ENCODE peak calls at places on chromosomes 11 and 22, in seven cellular contexts. One of them, this sample, is unnamed.

GRCh38 chr11:47558695-47559094 is 5.8 kb upstream of the CELF1 start:
- DNase-seq in IMR-90: no peak
- DNase-seq in body of pancreas: no peak
- DNase-seq in Peyer's patch: no peak
- DNase-seq in suprapubic skin: no peak
- DNase-seq in breast epithelium: no peak
- DNase-seq in HCT116: no peak
- DNase-seq in this sample: no peak

GRCh38 chr11:125429174-125429707 is 66.8 kb downstream of the FEZ1 start:
- DNase-seq in IMR-90: peak
- DNase-seq in body of pancreas: peak
- DNase-seq in Peyer's patch: no peak
- DNase-seq in suprapubic skin: no peak
- DNase-seq in breast epithelium: no peak
- DNase-seq in HCT116: peak
- DNase-seq in this sample: peak

GRCh38 chr22:35966314-35967045 is 62.1 kb downstream of the RBFOX2 start:
- DNase-seq in IMR-90: peak
- DNase-seq in body of pancreas: no peak
- DNase-seq in Peyer's patch: no peak
- DNase-seq in suprapubic skin: no peak
- DNase-seq in breast epithelium: no peak
- DNase-seq in HCT116: no peak
- DNase-seq in this sample: no peak

GRCh38 chr11:131749100-131749499 is 378.7 kb downstream of the NTM start:
- DNase-seq in IMR-90: peak
- DNase-seq in body of pancreas: no peak
- DNase-seq in Peyer's patch: no peak
- DNase-seq in suprapubic skin: no peak
- DNase-seq in breast epithelium: no peak
- DNase-seq in HCT116: no peak
- DNase-seq in this sample: no peak

GRCh38 chr11:87819141-87819540 is 356.1 kb downstream of the RAB38 start:
- DNase-seq in IMR-90: no peak
- DNase-seq in body of pancreas: no peak
- DNase-seq in Peyer's patch: no peak
- DNase-seq in suprapubic skin: no peak
- DNase-seq in breast epithelium: no peak
- DNase-seq in HCT116: no peak
- DNase-seq in this sample: no peak

GRCh38 chr11:128187829-128188228 is 399.5 kb downstream of the ETS1 start:
- DNase-seq in IMR-90: peak
- DNase-seq in body of pancreas: no peak
- DNase-seq in Peyer's patch: no peak
- DNase-seq in suprapubic skin: no peak
- DNase-seq in breast epithelium: no peak
- DNase-seq in HCT116: no peak
- DNase-seq in this sample: no peak

GRCh38 chr11:80621871-80622270 is 1181.0 kb upstream of the TENM4 start:
- DNase-seq in IMR-90: no peak
- DNase-seq in body of pancreas: no peak
- DNase-seq in Peyer's patch: no peak
- DNase-seq in suprapubic skin: no peak
- DNase-seq in breast epithelium: no peak
- DNase-seq in HCT116: no peak
- DNase-seq in this sample: no peak

GRCh38 chr11:9922806-9923205 is 258.9 kb downstream of the SWAP70 start:
- DNase-seq in IMR-90: no peak
- DNase-seq in body of pancreas: no peak
- DNase-seq in Peyer's patch: no peak
- DNase-seq in suprapubic skin: no peak
- DNase-seq in breast epithelium: no peak
- DNase-seq in HCT116: no peak
- DNase-seq in this sample: no peak

GRCh38 chr11:72583616-72584292 is 90.5 kb downstream of the PDE2A start:
- DNase-seq in IMR-90: no peak
- DNase-seq in body of pancreas: peak
- DNase-seq in Peyer's patch: no peak
- DNase-seq in suprapubic skin: peak
- DNase-seq in breast epithelium: no peak
- DNase-seq in HCT116: no peak
- DNase-seq in this sample: no peak

GRCh38 chr22:38017272-38017920 is 33.0 kb upstream of the SOX10 start:
- DNase-seq in IMR-90: peak
- DNase-seq in body of pancreas: peak
- DNase-seq in Peyer's patch: peak
- DNase-seq in suprapubic skin: peak
- DNase-seq in breast epithelium: peak
- DNase-seq in HCT116: no peak
- DNase-seq in this sample: peak

GRCh38 chr11:64331569-64332371 is 8.2 kb upstream of the CCDC88B start:
- DNase-seq in IMR-90: peak
- DNase-seq in body of pancreas: peak
- DNase-seq in Peyer's patch: peak
- DNase-seq in suprapubic skin: no peak
- DNase-seq in breast epithelium: no peak
- DNase-seq in HCT116: peak
- DNase-seq in this sample: peak

GRCh38 chr11:85826096-85826855 is 15.3 kb upstream of the SYTL2 start:
- DNase-seq in IMR-90: peak
- DNase-seq in body of pancreas: no peak
- DNase-seq in Peyer's patch: no peak
- DNase-seq in suprapubic skin: no peak
- DNase-seq in breast epithelium: no peak
- DNase-seq in HCT116: no peak
- DNase-seq in this sample: no peak

GRCh38 chr11:19474954-19475811 is 234.4 kb upstream of the E2F8 start:
- DNase-seq in IMR-90: no peak
- DNase-seq in body of pancreas: no peak
- DNase-seq in Peyer's patch: no peak
- DNase-seq in suprapubic skin: no peak
- DNase-seq in breast epithelium: no peak
- DNase-seq in HCT116: no peak
- DNase-seq in this sample: no peak

GRCh38 chr11:100190395-100190794 is 496.7 kb upstream of the ARHGAP42 start:
- DNase-seq in IMR-90: no peak
- DNase-seq in body of pancreas: no peak
- DNase-seq in Peyer's patch: no peak
- DNase-seq in suprapubic skin: no peak
- DNase-seq in breast epithelium: no peak
- DNase-seq in HCT116: no peak
- DNase-seq in this sample: no peak

GRCh38 chr22:37175414-37176144 is 12.5 kb downstream of the C1QTNF6 start:
- DNase-seq in IMR-90: no peak
- DNase-seq in body of pancreas: peak
- DNase-seq in Peyer's patch: no peak
- DNase-seq in suprapubic skin: peak
- DNase-seq in breast epithelium: peak
- DNase-seq in HCT116: no peak
- DNase-seq in this sample: no peak

GRCh38 chr11:36409152-36409713 is 100.8 kb downstream of the TRAF6 start:
- DNase-seq in IMR-90: peak
- DNase-seq in body of pancreas: no peak
- DNase-seq in Peyer's patch: no peak
- DNase-seq in suprapubic skin: no peak
- DNase-seq in breast epithelium: no peak
- DNase-seq in HCT116: no peak
- DNase-seq in this sample: no peak

GRCh38 chr11:133302056-133302455 is 230.2 kb downstream of the OPCML start:
- DNase-seq in IMR-90: no peak
- DNase-seq in body of pancreas: no peak
- DNase-seq in Peyer's patch: no peak
- DNase-seq in suprapubic skin: no peak
- DNase-seq in breast epithelium: no peak
- DNase-seq in HCT116: no peak
- DNase-seq in this sample: no peak

GRCh38 chr11:113249491-113249763 is 65.0 kb upstream of the TTC12 start:
- DNase-seq in IMR-90: no peak
- DNase-seq in body of pancreas: no peak
- DNase-seq in Peyer's patch: no peak
- DNase-seq in suprapubic skin: no peak
- DNase-seq in breast epithelium: no peak
- DNase-seq in HCT116: no peak
- DNase-seq in this sample: no peak

GRCh38 chr11:11481371-11481770 is 128.3 kb upstream of the CSNK2A3 start:
- DNase-seq in IMR-90: no peak
- DNase-seq in body of pancreas: no peak
- DNase-seq in Peyer's patch: no peak
- DNase-seq in suprapubic skin: no peak
- DNase-seq in breast epithelium: no peak
- DNase-seq in HCT116: no peak
- DNase-seq in this sample: no peak

GRCh38 chr11:81915045-81915444 is 818.6 kb downstream of the FAM181B start:
- DNase-seq in IMR-90: no peak
- DNase-seq in body of pancreas: no peak
- DNase-seq in Peyer's patch: no peak
- DNase-seq in suprapubic skin: no peak
- DNase-seq in breast epithelium: no peak
- DNase-seq in HCT116: no peak
- DNase-seq in this sample: no peak

GRCh38 chr11:2699531-2700414 is at the start of gene KCNQ1OT1:
- DNase-seq in IMR-90: peak
- DNase-seq in body of pancreas: peak
- DNase-seq in Peyer's patch: peak
- DNase-seq in suprapubic skin: peak
- DNase-seq in breast epithelium: peak
- DNase-seq in HCT116: peak
- DNase-seq in this sample: peak

GRCh38 chr11:2700415-2701211 is 819 bp upstream of the KCNQ1OT1 start:
- DNase-seq in IMR-90: no peak
- DNase-seq in body of pancreas: peak
- DNase-seq in Peyer's patch: peak
- DNase-seq in suprapubic skin: peak
- DNase-seq in breast epithelium: peak
- DNase-seq in HCT116: no peak
- DNase-seq in this sample: peak

GRCh38 chr11:2701898-2702434 is 2.2 kb upstream of the KCNQ1OT1 start:
- DNase-seq in IMR-90: no peak
- DNase-seq in body of pancreas: no peak
- DNase-seq in Peyer's patch: no peak
- DNase-seq in suprapubic skin: peak
- DNase-seq in breast epithelium: peak
- DNase-seq in HCT116: no peak
- DNase-seq in this sample: no peak

GRCh38 chr11:2702771-2703486 is 3.1 kb upstream of the KCNQ1OT1 start:
- DNase-seq in IMR-90: no peak
- DNase-seq in body of pancreas: no peak
- DNase-seq in Peyer's patch: no peak
- DNase-seq in suprapubic skin: peak
- DNase-seq in breast epithelium: no peak
- DNase-seq in HCT116: no peak
- DNase-seq in this sample: no peak

DNA sequence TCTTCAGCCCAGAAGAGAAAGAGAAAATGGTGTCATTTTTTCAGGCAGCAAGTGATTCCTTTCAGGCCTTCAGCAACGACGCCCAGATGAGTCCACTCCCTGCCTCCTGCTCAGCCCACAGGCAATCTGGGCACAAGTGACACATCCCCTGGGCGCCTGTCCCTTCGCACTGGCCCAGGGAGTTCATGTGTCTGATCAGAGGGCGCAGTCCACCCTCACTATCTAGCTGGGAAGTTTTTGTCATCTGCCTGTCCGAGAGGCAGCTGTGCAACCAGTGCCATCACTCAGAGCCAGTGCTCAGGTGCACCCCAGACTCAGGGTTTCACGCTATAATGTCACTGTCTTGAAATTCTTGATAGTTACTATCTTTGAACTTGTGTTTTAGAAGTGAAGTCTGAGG is 1.4 kb upstream of the KCNQ1OT1 start:
- DNase-seq in IMR-90: no peak
- DNase-seq in body of pancreas: no peak
- DNase-seq in Peyer's patch: no peak
- DNase-seq in suprapubic skin: peak
- DNase-seq in breast epithelium: no peak
- DNase-seq in HCT116: no peak
- DNase-seq in this sample: no peak
- TF ChIP-seq POLR2A in IMR-90: no peak
- TF ChIP-seq POLR2A in body of pancreas: no peak
- TF ChIP-seq POLR2A in Peyer's patch: peak
- TF ChIP-seq POLR2A in suprapubic skin: no peak
- TF ChIP-seq POLR2A in breast epithelium: no peak
- TF ChIP-seq POLR2A in HCT116: no peak
- TF ChIP-seq POLR2A in this sample: no peak

GRCh38 chr11:65445604-65446445 is 23.2 kb downstream of the NEAT1 start:
- DNase-seq in IMR-90: peak
- DNase-seq in body of pancreas: peak
- DNase-seq in Peyer's patch: peak
- DNase-seq in suprapubic skin: peak
- DNase-seq in breast epithelium: no peak
- DNase-seq in HCT116: no peak
- DNase-seq in this sample: no peak
- TF ChIP-seq POLR2A in IMR-90: peak
- TF ChIP-seq POLR2A in body of pancreas: no peak
- TF ChIP-seq POLR2A in Peyer's patch: no peak
- TF ChIP-seq POLR2A in suprapubic skin: no peak
- TF ChIP-seq POLR2A in breast epithelium: no peak
- TF ChIP-seq POLR2A in HCT116: no peak
- TF ChIP-seq POLR2A in this sample: no peak

DNA sequence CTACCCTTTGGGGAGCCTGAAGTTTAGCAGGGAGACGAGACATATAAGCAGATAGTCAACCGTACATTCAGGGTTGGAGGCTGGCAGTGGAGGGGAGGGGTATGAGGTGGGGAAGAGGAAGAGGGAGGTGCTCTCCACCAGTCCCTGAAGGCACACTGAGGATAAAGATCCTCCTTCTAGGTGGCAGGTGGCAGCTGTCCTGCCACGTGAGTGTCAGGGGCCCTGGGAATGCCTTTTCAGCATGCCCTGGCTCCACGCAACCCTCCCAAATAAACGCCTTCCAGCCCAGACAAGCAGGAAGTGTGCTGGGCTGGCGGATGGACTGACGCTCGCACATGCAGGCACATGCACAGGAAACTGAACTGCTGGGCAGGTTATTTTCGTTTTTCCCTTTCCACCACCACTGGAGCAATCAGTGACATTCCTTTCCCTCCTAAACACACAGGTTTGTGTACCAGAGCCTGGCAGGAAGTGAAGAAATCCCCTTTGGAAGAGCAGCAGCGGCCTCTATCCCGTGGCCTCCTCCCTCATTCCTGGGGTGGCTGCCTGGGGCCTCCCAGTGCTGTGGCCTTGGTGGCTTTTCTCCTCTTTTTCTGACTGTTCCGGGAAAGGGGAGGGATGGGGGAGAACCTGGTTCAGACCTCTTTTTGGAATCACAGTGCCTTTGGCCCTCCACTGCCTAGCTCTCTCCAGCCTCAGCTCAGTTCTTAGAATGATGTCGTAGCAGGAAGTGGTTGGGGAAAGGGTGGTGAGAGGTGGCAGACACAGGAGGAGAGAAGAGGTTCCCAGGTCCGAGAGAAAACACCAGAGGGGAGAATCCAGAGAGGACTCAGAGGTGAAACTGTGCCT is 157.0 kb upstream of the TIMP3 start:
- DNase-seq in IMR-90: peak
- DNase-seq in body of pancreas: peak
- DNase-seq in Peyer's patch: peak
- DNase-seq in suprapubic skin: peak
- DNase-seq in breast epithelium: peak
- DNase-seq in HCT116: no peak
- DNase-seq in this sample: no peak
- TF ChIP-seq POLR2A in IMR-90: no peak
- TF ChIP-seq POLR2A in body of pancreas: peak
- TF ChIP-seq POLR2A in Peyer's patch: no peak
- TF ChIP-seq POLR2A in suprapubic skin: no peak
- TF ChIP-seq POLR2A in breast epithelium: no peak
- TF ChIP-seq POLR2A in HCT116: no peak
- TF ChIP-seq POLR2A in this sample: no peak

GRCh38 chr22:27949421-27949820 is 30.4 kb upstream of the PITPNB start:
- DNase-seq in IMR-90: no peak
- DNase-seq in body of pancreas: no peak
- DNase-seq in Peyer's patch: no peak
- DNase-seq in suprapubic skin: no peak
- DNase-seq in breast epithelium: no peak
- DNase-seq in HCT116: no peak
- DNase-seq in this sample: no peak
- TF ChIP-seq POLR2A in IMR-90: no peak
- TF ChIP-seq POLR2A in body of pancreas: no peak
- TF ChIP-seq POLR2A in Peyer's patch: no peak
- TF ChIP-seq POLR2A in suprapubic skin: no peak
- TF ChIP-seq POLR2A in breast epithelium: no peak
- TF ChIP-seq POLR2A in HCT116: no peak
- TF ChIP-seq POLR2A in this sample: no peak